ENCODE peak calls at places on chromosomes 13 and 19, in seven cellular contexts. One of them, this sample, is unnamed.

GRCh38 chr19:33438987-33439781 is 65.7 kb downstream of the CEBPG start:
- DNase-seq in breast epithelium: no peak
- DNase-seq in hepatocyte: no peak
- DNase-seq in left lung: peak
- DNase-seq in upper lobe of left lung: no peak
- DNase-seq in bronchial epithelial cell: no peak
- DNase-seq in GM10248: no peak
- DNase-seq in this sample: no peak

GRCh38 chr13:43574601-43575000 is 212.2 kb downstream of the ENOX1 start:
- DNase-seq in breast epithelium: no peak
- DNase-seq in hepatocyte: no peak
- DNase-seq in left lung: no peak
- DNase-seq in upper lobe of left lung: no peak
- DNase-seq in bronchial epithelial cell: no peak
- DNase-seq in GM10248: no peak
- DNase-seq in this sample: no peak

GRCh38 chr13:19601749-19602725 is 31.4 kb upstream of the MPHOSPH8 start:
- DNase-seq in breast epithelium: no peak
- DNase-seq in hepatocyte: peak
- DNase-seq in left lung: peak
- DNase-seq in upper lobe of left lung: peak
- DNase-seq in bronchial epithelial cell: no peak
- DNase-seq in GM10248: peak
- DNase-seq in this sample: peak

GRCh38 chr19:10418281-10419199 is 1.8 kb upstream of the PDE4A start:
- DNase-seq in breast epithelium: no peak
- DNase-seq in hepatocyte: peak
- DNase-seq in left lung: no peak
- DNase-seq in upper lobe of left lung: no peak
- DNase-seq in bronchial epithelial cell: no peak
- DNase-seq in GM10248: no peak
- DNase-seq in this sample: no peak

GRCh38 chr19:15101479-15102082 is 5.6 kb upstream of the SYDE1 start:
- DNase-seq in breast epithelium: no peak
- DNase-seq in hepatocyte: peak
- DNase-seq in left lung: no peak
- DNase-seq in upper lobe of left lung: peak
- DNase-seq in bronchial epithelial cell: peak
- DNase-seq in GM10248: no peak
- DNase-seq in this sample: peak

GRCh38 chr13:48403151-48403631 is 9.7 kb downstream of the LPAR6 start:
- DNase-seq in breast epithelium: no peak
- DNase-seq in hepatocyte: no peak
- DNase-seq in left lung: no peak
- DNase-seq in upper lobe of left lung: no peak
- DNase-seq in bronchial epithelial cell: no peak
- DNase-seq in GM10248: peak
- DNase-seq in this sample: peak

GRCh38 chr19:52963229-52963760 is 614 bp upstream of the ZNF816 start:
- DNase-seq in breast epithelium: no peak
- DNase-seq in hepatocyte: peak
- DNase-seq in left lung: peak
- DNase-seq in upper lobe of left lung: no peak
- DNase-seq in bronchial epithelial cell: no peak
- DNase-seq in GM10248: peak
- DNase-seq in this sample: no peak

GRCh38 chr13:66546534-66547379 is 683.4 kb downstream of the PCDH9 start:
- DNase-seq in breast epithelium: no peak
- DNase-seq in hepatocyte: no peak
- DNase-seq in left lung: no peak
- DNase-seq in upper lobe of left lung: no peak
- DNase-seq in bronchial epithelial cell: peak
- DNase-seq in GM10248: no peak
- DNase-seq in this sample: peak

DNA sequence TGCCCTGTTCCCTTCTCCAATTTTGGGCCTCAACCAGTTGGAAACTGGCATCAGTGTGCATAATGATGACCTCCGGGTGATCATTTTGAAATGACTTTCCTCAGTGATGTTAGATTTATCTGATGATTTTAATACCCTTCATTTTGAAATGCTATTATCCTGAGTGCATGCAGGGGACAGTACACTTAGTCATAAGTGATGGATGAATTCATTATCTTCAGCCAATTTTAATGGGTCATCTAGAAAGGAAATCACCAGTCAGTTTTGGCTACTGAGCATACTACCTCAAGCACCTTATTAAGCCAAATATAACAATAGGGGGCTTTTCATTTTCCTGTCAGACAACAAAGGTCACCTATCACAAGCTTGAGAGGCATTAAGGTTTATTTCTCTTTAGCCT is 118.5 kb upstream of the MIR17HG start:
- DNase-seq in breast epithelium: no peak
- DNase-seq in hepatocyte: no peak
- DNase-seq in left lung: no peak
- DNase-seq in upper lobe of left lung: no peak
- DNase-seq in bronchial epithelial cell: no peak
- DNase-seq in GM10248: no peak
- DNase-seq in this sample: no peak
- TF ChIP-seq CTCF in breast epithelium: no peak
- TF ChIP-seq CTCF in hepatocyte: no peak
- TF ChIP-seq CTCF in left lung: no peak
- TF ChIP-seq CTCF in upper lobe of left lung: no peak
- TF ChIP-seq CTCF in bronchial epithelial cell: no peak
- TF ChIP-seq CTCF in GM10248: no peak
- TF ChIP-seq CTCF in this sample: no peak

GRCh38 chr13:99072941-99073340 is 95.1 kb upstream of the DOCK9 start:
- DNase-seq in breast epithelium: no peak
- DNase-seq in hepatocyte: no peak
- DNase-seq in left lung: no peak
- DNase-seq in upper lobe of left lung: no peak
- DNase-seq in bronchial epithelial cell: no peak
- DNase-seq in GM10248: no peak
- DNase-seq in this sample: no peak

GRCh38 chr13:99072356-99072755 is 94.5 kb upstream of the DOCK9 start:
- DNase-seq in breast epithelium: no peak
- DNase-seq in hepatocyte: no peak
- DNase-seq in left lung: no peak
- DNase-seq in upper lobe of left lung: no peak
- DNase-seq in bronchial epithelial cell: no peak
- DNase-seq in GM10248: no peak
- DNase-seq in this sample: no peak

GRCh38 chr13:99078014-99078771 is 100.3 kb upstream of the DOCK9 start:
- DNase-seq in breast epithelium: no peak
- DNase-seq in hepatocyte: no peak
- DNase-seq in left lung: no peak
- DNase-seq in upper lobe of left lung: no peak
- DNase-seq in bronchial epithelial cell: no peak
- DNase-seq in GM10248: no peak
- DNase-seq in this sample: no peak

GRCh38 chr13:99074693-99075092 is 96.8 kb upstream of the DOCK9 start:
- DNase-seq in breast epithelium: no peak
- DNase-seq in hepatocyte: no peak
- DNase-seq in left lung: no peak
- DNase-seq in upper lobe of left lung: no peak
- DNase-seq in bronchial epithelial cell: no peak
- DNase-seq in GM10248: no peak
- DNase-seq in this sample: no peak

GRCh38 chr13:99075268-99076191 is 97.7 kb upstream of the DOCK9 start:
- DNase-seq in breast epithelium: no peak
- DNase-seq in hepatocyte: no peak
- DNase-seq in left lung: no peak
- DNase-seq in upper lobe of left lung: no peak
- DNase-seq in bronchial epithelial cell: no peak
- DNase-seq in GM10248: no peak
- DNase-seq in this sample: no peak
- TF ChIP-seq CTCF in breast epithelium: no peak
- TF ChIP-seq CTCF in hepatocyte: no peak
- TF ChIP-seq CTCF in left lung: no peak
- TF ChIP-seq CTCF in upper lobe of left lung: no peak
- TF ChIP-seq CTCF in bronchial epithelial cell: no peak
- TF ChIP-seq CTCF in GM10248: no peak
- TF ChIP-seq CTCF in this sample: no peak

GRCh38 chr13:112876305-112877000 is 92.6 kb upstream of the MCF2L start:
- DNase-seq in breast epithelium: no peak
- DNase-seq in hepatocyte: no peak
- DNase-seq in left lung: peak
- DNase-seq in upper lobe of left lung: peak
- DNase-seq in bronchial epithelial cell: no peak
- DNase-seq in GM10248: no peak
- DNase-seq in this sample: no peak

GRCh38 chr13:112875627-112876026 is 93.4 kb upstream of the MCF2L start:
- DNase-seq in breast epithelium: no peak
- DNase-seq in hepatocyte: no peak
- DNase-seq in left lung: no peak
- DNase-seq in upper lobe of left lung: no peak
- DNase-seq in bronchial epithelial cell: no peak
- DNase-seq in GM10248: no peak
- DNase-seq in this sample: no peak

GRCh38 chr13:112874751-112875300 is 94.2 kb upstream of the MCF2L start:
- DNase-seq in breast epithelium: no peak
- DNase-seq in hepatocyte: no peak
- DNase-seq in left lung: no peak
- DNase-seq in upper lobe of left lung: no peak
- DNase-seq in bronchial epithelial cell: no peak
- DNase-seq in GM10248: no peak
- DNase-seq in this sample: no peak

GRCh38 chr13:112871742-112872141 is 97.3 kb upstream of the MCF2L start:
- DNase-seq in breast epithelium: no peak
- DNase-seq in hepatocyte: no peak
- DNase-seq in left lung: no peak
- DNase-seq in upper lobe of left lung: no peak
- DNase-seq in bronchial epithelial cell: no peak
- DNase-seq in GM10248: no peak
- DNase-seq in this sample: no peak

DNA sequence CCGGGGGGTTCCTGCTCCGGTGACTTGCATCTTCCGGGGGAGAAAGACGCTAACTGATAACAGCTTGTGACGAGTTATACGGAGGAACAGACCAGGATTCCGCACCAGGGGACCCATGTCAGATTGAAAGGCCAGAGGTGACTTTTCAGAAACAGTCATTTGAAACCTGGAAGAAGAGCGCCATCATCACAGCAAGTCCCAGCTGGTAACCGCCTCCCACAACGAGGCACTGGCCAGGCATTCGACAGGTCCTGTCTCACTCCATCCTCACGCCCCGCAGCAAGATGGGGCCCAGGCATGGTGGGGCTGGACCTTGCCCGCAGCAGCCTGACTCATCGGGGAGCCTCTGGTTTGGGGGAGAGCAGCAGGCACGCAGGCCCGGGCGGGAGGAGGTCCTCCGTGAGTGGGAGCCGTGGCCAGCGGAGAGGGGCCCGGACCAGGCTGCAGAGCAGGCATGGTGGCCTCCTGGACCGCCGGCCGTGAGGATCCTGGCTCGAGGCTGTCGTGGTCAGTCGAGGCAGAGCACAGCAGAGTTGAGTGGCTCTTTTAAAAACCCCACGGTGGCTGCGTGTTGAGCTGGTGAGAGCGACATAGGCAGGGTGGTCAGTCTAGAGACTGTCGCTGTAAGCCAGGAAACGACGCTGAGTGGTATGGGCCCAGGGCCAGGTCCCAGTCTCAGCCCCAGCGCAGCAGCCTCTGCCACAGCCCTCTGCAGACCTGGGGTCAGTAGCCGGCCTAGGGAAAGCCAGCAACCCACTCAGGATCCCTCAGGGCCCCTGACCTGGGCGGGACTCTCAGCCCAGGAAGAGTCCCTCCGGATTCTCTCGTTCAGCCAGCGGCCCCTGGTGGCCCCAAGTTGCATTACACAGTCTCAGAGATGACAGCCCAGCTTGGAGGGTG is 94.9 kb upstream of the MCF2L start:
- DNase-seq in breast epithelium: peak
- DNase-seq in hepatocyte: peak
- DNase-seq in left lung: peak
- DNase-seq in upper lobe of left lung: peak
- DNase-seq in bronchial epithelial cell: peak
- DNase-seq in GM10248: peak
- DNase-seq in this sample: peak
- TF ChIP-seq CTCF in breast epithelium: peak
- TF ChIP-seq CTCF in hepatocyte: peak
- TF ChIP-seq CTCF in left lung: peak
- TF ChIP-seq CTCF in upper lobe of left lung: peak
- TF ChIP-seq CTCF in bronchial epithelial cell: peak
- TF ChIP-seq CTCF in GM10248: peak
- TF ChIP-seq CTCF in this sample: peak

GRCh38 chr19:3470500-3471128 is 9.7 kb downstream of the SMIM24 start:
- DNase-seq in breast epithelium: no peak
- DNase-seq in hepatocyte: no peak
- DNase-seq in left lung: no peak
- DNase-seq in upper lobe of left lung: no peak
- DNase-seq in bronchial epithelial cell: no peak
- DNase-seq in GM10248: no peak
- DNase-seq in this sample: peak

GRCh38 chr19:3467437-3468198 is 12.7 kb downstream of the SMIM24 start:
- DNase-seq in breast epithelium: no peak
- DNase-seq in hepatocyte: no peak
- DNase-seq in left lung: no peak
- DNase-seq in upper lobe of left lung: no peak
- DNase-seq in bronchial epithelial cell: no peak
- DNase-seq in GM10248: no peak
- DNase-seq in this sample: no peak

GRCh38 chr19:3468211-3468610 is 12.1 kb downstream of the SMIM24 start:
- DNase-seq in breast epithelium: no peak
- DNase-seq in hepatocyte: no peak
- DNase-seq in left lung: no peak
- DNase-seq in upper lobe of left lung: no peak
- DNase-seq in bronchial epithelial cell: no peak
- DNase-seq in GM10248: no peak
- DNase-seq in this sample: no peak

GRCh38 chr19:3471954-3472655 is 8.2 kb downstream of the SMIM24 start:
- DNase-seq in breast epithelium: no peak
- DNase-seq in hepatocyte: no peak
- DNase-seq in left lung: peak
- DNase-seq in upper lobe of left lung: no peak
- DNase-seq in bronchial epithelial cell: no peak
- DNase-seq in GM10248: peak
- DNase-seq in this sample: no peak

DNA sequence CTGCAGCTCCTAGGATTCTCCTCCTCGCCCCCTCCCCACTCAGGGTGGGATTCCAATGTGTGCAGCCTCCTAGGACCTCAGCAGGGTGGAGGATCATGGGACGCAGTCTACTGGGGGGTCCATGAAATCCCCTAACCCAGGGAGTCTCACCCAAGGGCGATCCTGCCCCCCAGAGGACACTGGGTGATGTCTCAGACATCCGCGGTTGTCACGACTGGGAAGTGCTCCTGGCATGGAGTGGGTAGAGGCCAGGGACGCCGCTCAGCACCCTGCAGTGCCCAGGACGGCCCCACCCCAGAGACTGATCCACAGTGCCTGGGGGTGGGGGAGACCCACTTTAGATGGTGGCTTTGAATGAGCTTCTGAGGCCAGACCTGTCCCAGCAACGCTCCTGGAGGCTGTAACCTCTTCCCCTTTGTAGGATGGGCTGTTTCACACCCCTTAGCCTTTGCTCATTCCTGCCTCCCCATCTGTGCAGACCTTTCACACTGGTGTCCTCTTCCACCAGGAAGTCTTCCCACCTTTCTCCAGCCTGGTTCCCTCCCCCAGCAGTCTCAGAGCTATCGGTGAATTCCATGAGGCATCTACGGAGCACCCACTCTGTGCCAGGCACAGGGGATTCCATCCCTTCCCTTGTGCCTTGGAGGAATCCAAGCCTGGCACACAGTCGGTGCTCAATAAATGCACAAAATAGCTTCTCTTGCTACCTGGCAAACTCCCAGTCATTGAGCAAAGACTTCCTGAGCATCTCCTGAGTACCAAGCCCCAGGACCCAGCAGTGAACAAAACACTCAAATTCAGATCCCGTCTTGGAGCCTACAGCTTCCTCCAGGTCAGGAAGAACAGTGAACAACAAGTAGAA is 10.5 kb downstream of the SMIM24 start:
- DNase-seq in breast epithelium: no peak
- DNase-seq in hepatocyte: no peak
- DNase-seq in left lung: no peak
- DNase-seq in upper lobe of left lung: no peak
- DNase-seq in bronchial epithelial cell: no peak
- DNase-seq in GM10248: no peak
- DNase-seq in this sample: no peak
- TF ChIP-seq CTCF in breast epithelium: no peak
- TF ChIP-seq CTCF in hepatocyte: peak
- TF ChIP-seq CTCF in left lung: no peak
- TF ChIP-seq CTCF in upper lobe of left lung: no peak
- TF ChIP-seq CTCF in bronchial epithelial cell: no peak
- TF ChIP-seq CTCF in GM10248: no peak
- TF ChIP-seq CTCF in this sample: peak